ENCODE peak calls at places on chromosomes 13 and 19, in nine cellular contexts. W is T-helper 1 cell; J is ACHN; T is activated naive CD4-positive, alpha-beta T cell treated with anti-CD3 and anti-CD28 coated beads for 36 hours; Z is anterior cingulate cortex; N is mesenchymal stem cell; C is AG10803; L is GM20000; S is stromal cell of bone marrow. A is an unnamed sample.

GRCh38 chr13:42110410-42111155 is 62.1 kb downstream of the DGKH start:
- DNase-seq in W (peak; percentile 21), L (peak; percentile 44), J (peak; percentile 73), T (peak; percentile 62), C (peak; percentile 83), Z (no peak), N (peak; percentile 89), S (peak; percentile 54), A (peak; percentile 77)

GRCh38 chr19:5271145-5271544 is 69.5 kb downstream of the PTPRS start:
- DNase-seq in S (no peak), Z (no peak), J (peak; percentile 12), W (no peak), N (peak; percentile 22), L (no peak), C (no peak), T (no peak), A (peak; percentile 11)

GRCh38 chr13:55613429-55614187 is 1527.1 kb upstream of the PRR20A start:
- DNase-seq in L (no peak), S (no peak), Z (no peak), T (no peak), C (no peak), W (no peak), N (no peak), J (no peak), A (no peak)

GRCh38 chr19:3607398-3608078 is 863 bp upstream of the TBXA2R start:
- DNase-seq in T (no peak), C (peak; percentile 25), W (no peak), N (peak; percentile 45), S (peak; percentile 11), J (no peak), L (no peak), Z (no peak), A (peak; percentile 34)

GRCh38 chr13:77387607-77388200 is 60.8 kb upstream of the MYCBP2 start:
- DNase-seq in J (no peak), W (no peak), L (no peak), Z (no peak), C (no peak), T (no peak), N (no peak), S (no peak), A (no peak)

GRCh38 chr19:18271433-18271841 is 2.8 kb downstream of the IQCN start:
- DNase-seq in S (no peak), T (no peak), W (no peak), N (peak; percentile 86), J (no peak), Z (no peak), L (no peak), C (no peak), A (no peak)

GRCh38 chr13:67023088-67023893 is 206.8 kb downstream of the PCDH9 start:
- DNase-seq in W (no peak), J (peak; percentile 75), T (no peak), S (peak; percentile 74), Z (no peak), L (no peak), N (peak; percentile 90), C (peak; percentile 49), A (peak; percentile 18)

GRCh38 chr19:15332311-15332996 is at the start of gene BRD4:
- DNase-seq in J (peak; percentile 62), L (peak; percentile 92), Z (peak; percentile 63), T (peak; percentile 73), W (peak; percentile 64), N (peak; percentile 59), C (peak; percentile 48), S (no peak), A (peak; percentile 59)

GRCh38 chr19:41249707-41250423 is 14.3 kb upstream of the HNRNPUL1 start:
- DNase-seq in C (no peak), N (no peak), T (no peak), S (no peak), W (no peak), L (no peak), Z (no peak), J (no peak), A (no peak)

GRCh38 chr13:21812192-21812626 is 141.3 kb downstream of the FGF9 start:
- DNase-seq in C (no peak), Z (no peak), T (no peak), N (no peak), J (no peak), L (no peak), S (no peak), W (no peak), A (no peak)

GRCh38 chr13:60016229-60016628 is 147.5 kb downstream of the DIAPH3 start:
- DNase-seq in S (no peak), L (no peak), J (no peak), N (no peak), W (no peak), T (no peak), Z (no peak), C (no peak), A (no peak)

GRCh38 chr13:38796890-38797289 is 110.0 kb downstream of the FREM2 start:
- DNase-seq in L (no peak), J (no peak), C (no peak), Z (no peak), N (no peak), S (no peak), W (no peak), T (no peak), A (no peak)

GRCh38 chr19:13122275-13122878 is 4.3 kb downstream of the NACC1 start:
- DNase-seq in T (no peak), S (no peak), Z (no peak), C (no peak), J (no peak), N (no peak), L (no peak), W (no peak), A (no peak)

GRCh38 chr13:94249512-94249911 is 230.0 kb downstream of the DCT start:
- DNase-seq in S (peak; percentile 63), J (peak; percentile 92), C (peak; percentile 78), L (no peak), N (peak; percentile 69), W (no peak), T (no peak), Z (no peak), A (peak; percentile 78)

GRCh38 chr13:21541980-21542379 is 62.0 kb downstream of the MICU2 start:
- DNase-seq in L (no peak), C (no peak), S (no peak), N (no peak), W (no peak), J (peak; percentile 38), Z (no peak), T (no peak), A (peak; percentile 8)

GRCh38 chr13:50419896-50420295 is 404.7 kb downstream of the KCNRG start:
- DNase-seq in Z (no peak), L (no peak), W (no peak), C (no peak), T (no peak), J (no peak), N (no peak), S (no peak), A (no peak)

GRCh38 chr19:40281381-40282208 is 3.5 kb downstream of the AKT2 start:
- DNase-seq in L (no peak), S (no peak), J (no peak), N (no peak), T (no peak), W (no peak), C (peak; percentile 58), Z (no peak), A (no peak)

GRCh38 chr13:30847697-30848307 is 58.3 kb upstream of the MEDAG start:
- DNase-seq in Z (no peak), J (peak; percentile 61), T (peak; percentile 45), N (peak; percentile 100), L (no peak), C (peak; percentile 100), S (peak; percentile 100), W (no peak), A (peak; percentile 99)

GRCh38 chr19:54448037-54448773 is 794 bp upstream of the LENG8 start:
- DNase-seq in J (peak; percentile 59), T (peak; percentile 55), S (no peak), N (peak; percentile 88), W (no peak), C (peak; percentile 60), L (no peak), Z (peak; percentile 70), A (peak; percentile 72)

GRCh38 chr19:48999481-49000325 is 6.0 kb downstream of the RUVBL2 start:
- DNase-seq in Z (peak; percentile 2), W (peak; percentile 49), T (peak; percentile 76), S (no peak), L (peak; percentile 60), C (peak; percentile 74), N (peak; percentile 76), J (peak; percentile 57), A (peak; percentile 73)

GRCh38 chr19:48398329-48399235 is 5.1 kb downstream of the GRIN2D start:
- DNase-seq in C (peak; percentile 84), J (peak; percentile 64), W (peak; percentile 76), T (peak; percentile 86), N (peak; percentile 78), L (peak; percentile 94), Z (peak; percentile 19), S (no peak), A (peak; percentile 82)

GRCh38 chr19:33134571-33135041 is 2.7 kb downstream of the WDR88 start:
- DNase-seq in W (peak; percentile 22), L (peak; percentile 69), S (no peak), C (no peak), J (no peak), N (no peak), T (peak; percentile 71), Z (no peak), A (no peak)

A was measured in EH.